ENCODE peak calls at places on chromosomes 4 and X, in seven cellular contexts. One of them, this sample, is unnamed.

GRCh38 chr4:16827762-16828724 is 70.4 kb downstream of the LDB2 start:
- DNase-seq in uterus: peak; percentile 36
- DNase-seq in psoas muscle: no peak
- DNase-seq in thoracic aorta: no peak
- DNase-seq in PC-9: no peak
- DNase-seq in lung: no peak
- DNase-seq in left lung: no peak
- DNase-seq in this sample: no peak

GRCh38 chr4:30821891-30822612 is 101.9 kb downstream of the PCDH7 start:
- DNase-seq in uterus: no peak
- DNase-seq in psoas muscle: no peak
- DNase-seq in thoracic aorta: no peak
- DNase-seq in PC-9: peak; percentile 81
- DNase-seq in lung: no peak
- DNase-seq in left lung: no peak
- DNase-seq in this sample: no peak

GRCh38 chr4:181612240-181612639 is 631.0 kb upstream of the TENM3 start:
- DNase-seq in uterus: no peak
- DNase-seq in psoas muscle: no peak
- DNase-seq in thoracic aorta: no peak
- DNase-seq in PC-9: no peak
- DNase-seq in lung: no peak
- DNase-seq in left lung: no peak
- DNase-seq in this sample: no peak

GRCh38 chr4:152803541-152803940 is 23.8 kb downstream of the ARFIP1 start:
- DNase-seq in uterus: no peak
- DNase-seq in psoas muscle: no peak
- DNase-seq in thoracic aorta: no peak
- DNase-seq in PC-9: no peak
- DNase-seq in lung: no peak
- DNase-seq in left lung: no peak
- DNase-seq in this sample: no peak

GRCh38 chr4:177339794-177340374 is 30.2 kb downstream of the NEIL3 start:
- DNase-seq in uterus: no peak
- DNase-seq in psoas muscle: no peak
- DNase-seq in thoracic aorta: no peak
- DNase-seq in PC-9: peak; percentile 37
- DNase-seq in lung: no peak
- DNase-seq in left lung: no peak
- DNase-seq in this sample: no peak

GRCh38 chr4:179361978-179362486 is 1919.8 kb upstream of the AGA start:
- DNase-seq in uterus: no peak
- DNase-seq in psoas muscle: no peak
- DNase-seq in thoracic aorta: no peak
- DNase-seq in PC-9: no peak
- DNase-seq in lung: no peak
- DNase-seq in left lung: no peak
- DNase-seq in this sample: no peak

GRCh38 chr4:140641789-140642439 is 73.2 kb upstream of the UCP1 start:
- DNase-seq in uterus: no peak
- DNase-seq in psoas muscle: no peak
- DNase-seq in thoracic aorta: no peak
- DNase-seq in PC-9: no peak
- DNase-seq in lung: peak; percentile 51
- DNase-seq in left lung: no peak
- DNase-seq in this sample: peak; percentile 72

GRCh38 chr4:386708-387105 is 49.1 kb downstream of the ZNF141 start:
- DNase-seq in uterus: no peak
- DNase-seq in psoas muscle: no peak
- DNase-seq in thoracic aorta: no peak
- DNase-seq in PC-9: no peak
- DNase-seq in lung: no peak
- DNase-seq in left lung: no peak
- DNase-seq in this sample: no peak

GRCh38 chr4:123266221-123266620 is 130.4 kb upstream of the SPRY1 start:
- DNase-seq in uterus: no peak
- DNase-seq in psoas muscle: no peak
- DNase-seq in thoracic aorta: no peak
- DNase-seq in PC-9: no peak
- DNase-seq in lung: no peak
- DNase-seq in left lung: no peak
- DNase-seq in this sample: no peak

GRCh38 chr4:152149734-152150133 is 386.2 kb downstream of the FBXW7 start:
- DNase-seq in uterus: no peak
- DNase-seq in psoas muscle: no peak
- DNase-seq in thoracic aorta: no peak
- DNase-seq in PC-9: no peak
- DNase-seq in lung: no peak
- DNase-seq in left lung: no peak
- DNase-seq in this sample: no peak

GRCh38 chrX:149472620-149473019 is 32.5 kb downstream of the IDS start:
- DNase-seq in uterus: no peak
- DNase-seq in psoas muscle: no peak
- DNase-seq in thoracic aorta: no peak
- DNase-seq in PC-9: peak; percentile 68
- DNase-seq in lung: no peak
- DNase-seq in left lung: no peak
- DNase-seq in this sample: no peak

GRCh38 chrX:153922932-153923857 is 2.9 kb downstream of the ARHGAP4 start:
- DNase-seq in uterus: peak; percentile 82
- DNase-seq in psoas muscle: peak; percentile 83
- DNase-seq in thoracic aorta: no peak
- DNase-seq in PC-9: no peak
- DNase-seq in lung: peak; percentile 75
- DNase-seq in left lung: peak; percentile 70
- DNase-seq in this sample: peak; percentile 65

GRCh38 chr4:160611181-160611580 is 1508.3 kb downstream of the RAPGEF2 start:
- DNase-seq in uterus: no peak
- DNase-seq in psoas muscle: no peak
- DNase-seq in thoracic aorta: no peak
- DNase-seq in PC-9: no peak
- DNase-seq in lung: no peak
- DNase-seq in left lung: no peak
- DNase-seq in this sample: no peak

GRCh38 chr4:88178633-88179231 is 20.3 kb upstream of the ABCG2 start:
- DNase-seq in uterus: no peak
- DNase-seq in psoas muscle: no peak
- DNase-seq in thoracic aorta: no peak
- DNase-seq in PC-9: peak; percentile 44
- DNase-seq in lung: no peak
- DNase-seq in left lung: no peak
- DNase-seq in this sample: no peak

GRCh38 chr4:100295792-100296191 is 105.5 kb upstream of the DDIT4L start:
- DNase-seq in uterus: no peak
- DNase-seq in psoas muscle: no peak
- DNase-seq in thoracic aorta: no peak
- DNase-seq in PC-9: no peak
- DNase-seq in lung: no peak
- DNase-seq in left lung: no peak
- DNase-seq in this sample: no peak

DNA sequence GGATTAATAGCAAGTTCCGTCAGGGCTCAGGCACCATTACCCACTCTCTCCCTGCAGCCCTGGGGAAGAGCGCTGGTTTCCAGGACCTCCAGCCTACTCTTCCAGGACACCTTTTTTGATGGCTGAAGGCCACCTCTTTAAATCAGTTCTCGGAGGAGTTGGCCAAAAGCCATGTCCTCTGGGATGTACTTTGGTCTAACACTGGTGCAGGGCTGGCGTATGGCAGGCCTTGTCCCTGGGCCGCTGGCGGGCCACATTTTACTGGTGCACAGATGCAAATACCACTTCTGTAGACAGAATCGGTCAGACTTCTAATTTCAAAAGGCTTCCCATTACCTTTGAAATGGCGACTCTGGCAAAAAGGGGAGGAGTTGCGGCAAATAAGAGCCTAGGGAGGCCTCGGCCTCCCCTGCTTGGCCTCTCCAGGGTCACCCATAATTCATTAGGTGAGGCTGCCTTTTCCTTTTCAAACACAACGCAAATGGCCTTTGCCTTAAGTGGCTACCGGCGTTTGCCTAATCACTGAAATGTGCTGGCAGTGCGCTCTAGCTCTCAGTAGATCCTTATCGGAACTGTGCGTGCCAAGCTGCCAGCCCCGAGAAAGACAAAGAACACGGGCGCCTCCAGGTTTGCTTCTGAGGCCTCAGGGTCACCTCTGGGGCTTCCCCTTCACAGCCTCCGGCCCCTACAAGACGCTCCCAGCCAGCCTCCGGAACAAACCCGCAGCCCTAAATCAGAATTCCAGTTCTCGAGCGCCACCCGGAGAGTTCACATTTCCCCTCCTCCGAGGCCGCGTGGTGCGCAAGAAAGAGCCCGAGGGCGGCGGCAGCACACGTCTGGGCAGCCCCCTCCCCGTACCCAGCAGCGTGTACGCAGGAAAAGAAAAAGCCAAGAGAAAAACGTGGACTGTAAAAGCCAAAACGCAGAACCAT is 76.2 kb upstream of the BCOR start:
- DNase-seq in uterus: peak; percentile 37
- DNase-seq in psoas muscle: peak; percentile 35
- DNase-seq in thoracic aorta: no peak
- DNase-seq in PC-9: peak; percentile 81
- DNase-seq in lung: peak; percentile 68
- DNase-seq in left lung: peak; percentile 65
- DNase-seq in this sample: peak; percentile 61
- TF ChIP-seq CTCF in uterus: no peak
- TF ChIP-seq CTCF in psoas muscle: no peak
- TF ChIP-seq CTCF in thoracic aorta: no peak
- TF ChIP-seq CTCF in PC-9: no peak
- TF ChIP-seq CTCF in lung: no peak
- TF ChIP-seq CTCF in left lung: no peak
- TF ChIP-seq CTCF in this sample: no peak

GRCh38 chrX:37825225-37825842 is 22.0 kb downstream of the DYNLT3 start:
- DNase-seq in uterus: peak; percentile 13
- DNase-seq in psoas muscle: no peak
- DNase-seq in thoracic aorta: no peak
- DNase-seq in PC-9: no peak
- DNase-seq in lung: peak; percentile 37
- DNase-seq in left lung: no peak
- DNase-seq in this sample: peak; percentile 30

GRCh38 chrX:37830371-37830770 is 17.0 kb downstream of the DYNLT3 start:
- DNase-seq in uterus: no peak
- DNase-seq in psoas muscle: no peak
- DNase-seq in thoracic aorta: no peak
- DNase-seq in PC-9: no peak
- DNase-seq in lung: no peak
- DNase-seq in left lung: no peak
- DNase-seq in this sample: no peak

GRCh38 chrX:37824491-37825224 is 22.7 kb downstream of the DYNLT3 start:
- DNase-seq in uterus: no peak
- DNase-seq in psoas muscle: no peak
- DNase-seq in thoracic aorta: no peak
- DNase-seq in PC-9: no peak
- DNase-seq in lung: no peak
- DNase-seq in left lung: no peak
- DNase-seq in this sample: no peak
- H3K27ac ChIP-seq in uterus: no peak overlapping the region
- H3K27ac ChIP-seq in psoas muscle: no peak overlapping the region
- H3K27ac ChIP-seq in thoracic aorta: no peak overlapping the region
- H3K27ac ChIP-seq in PC-9: no peak overlapping the region
- H3K27ac ChIP-seq in lung: no peak overlapping the region
- H3K27ac ChIP-seq in left lung: no peak overlapping the region
- H3K27ac ChIP-seq in this sample: no peak overlapping the region

DNA sequence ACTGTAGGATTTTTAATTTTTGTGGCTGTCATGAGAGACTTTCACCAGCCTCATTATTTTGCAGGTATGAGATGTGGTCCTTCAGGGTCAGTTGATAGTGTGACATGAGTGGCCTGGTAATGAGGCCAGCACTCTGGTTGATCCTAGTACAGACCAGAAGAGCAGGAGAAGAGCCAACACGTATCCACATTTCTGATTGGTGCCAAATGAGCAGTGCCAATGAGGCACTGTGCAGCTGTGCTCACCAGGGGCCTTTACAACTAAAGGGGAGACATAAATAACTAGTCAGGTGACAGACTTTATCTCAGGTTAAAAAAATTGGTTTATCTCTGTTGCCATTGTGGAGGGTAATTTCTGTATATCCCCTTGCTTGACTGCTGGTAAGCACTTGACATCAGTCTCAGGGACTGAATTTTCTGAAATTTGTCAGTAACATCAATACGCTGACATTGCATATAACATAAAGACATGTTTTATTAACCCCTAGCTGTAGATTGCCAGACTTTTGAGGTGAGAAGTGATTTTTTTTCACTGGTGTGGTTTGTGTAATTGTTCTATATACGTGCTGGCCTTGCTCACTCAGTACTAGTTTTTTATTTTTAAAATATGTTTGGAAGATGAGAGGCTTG is 101.2 kb downstream of the AFF1 start:
- DNase-seq in uterus: no peak
- DNase-seq in psoas muscle: no peak
- DNase-seq in thoracic aorta: no peak
- DNase-seq in PC-9: no peak
- DNase-seq in lung: no peak
- DNase-seq in left lung: no peak
- DNase-seq in this sample: no peak
- H3K4me1 ChIP-seq in uterus: peaks cover 27% of the 10 kb centered on the region
- H3K4me1 ChIP-seq in psoas muscle: peaks cover 99% of the 10 kb centered on the region
- H3K4me1 ChIP-seq in thoracic aorta: peaks cover 96% of the 10 kb centered on the region
- H3K4me1 ChIP-seq in PC-9: no peaks in the 10 kb centered on the region
- H3K4me1 ChIP-seq in lung: peaks cover 24% of the 10 kb centered on the region
- H3K4me1 ChIP-seq in left lung: peaks cover 40% of the 10 kb centered on the region
- H3K4me1 ChIP-seq in this sample: peaks cover 17% of the 10 kb centered on the region

GRCh38 chr4:24885342-24885741 is 27.5 kb downstream of the CCDC149 start:
- DNase-seq in uterus: peak; percentile 27
- DNase-seq in psoas muscle: no peak
- DNase-seq in thoracic aorta: no peak
- DNase-seq in PC-9: no peak
- DNase-seq in lung: no peak
- DNase-seq in left lung: no peak
- DNase-seq in this sample: no peak

GRCh38 chr4:24887881-24888430 is 24.9 kb downstream of the CCDC149 start:
- DNase-seq in uterus: no peak
- DNase-seq in psoas muscle: no peak
- DNase-seq in thoracic aorta: no peak
- DNase-seq in PC-9: no peak
- DNase-seq in lung: no peak
- DNase-seq in left lung: no peak
- DNase-seq in this sample: no peak

GRCh38 chr4:24886596-24886995 is 26.2 kb downstream of the CCDC149 start:
- DNase-seq in uterus: no peak
- DNase-seq in psoas muscle: no peak
- DNase-seq in thoracic aorta: no peak
- DNase-seq in PC-9: no peak
- DNase-seq in lung: no peak
- DNase-seq in left lung: no peak
- DNase-seq in this sample: no peak

GRCh38 chr4:24881508-24882071 is 31.3 kb downstream of the CCDC149 start:
- DNase-seq in uterus: no peak
- DNase-seq in psoas muscle: no peak
- DNase-seq in thoracic aorta: no peak
- DNase-seq in PC-9: no peak
- DNase-seq in lung: no peak
- DNase-seq in left lung: no peak
- DNase-seq in this sample: no peak

DNA sequence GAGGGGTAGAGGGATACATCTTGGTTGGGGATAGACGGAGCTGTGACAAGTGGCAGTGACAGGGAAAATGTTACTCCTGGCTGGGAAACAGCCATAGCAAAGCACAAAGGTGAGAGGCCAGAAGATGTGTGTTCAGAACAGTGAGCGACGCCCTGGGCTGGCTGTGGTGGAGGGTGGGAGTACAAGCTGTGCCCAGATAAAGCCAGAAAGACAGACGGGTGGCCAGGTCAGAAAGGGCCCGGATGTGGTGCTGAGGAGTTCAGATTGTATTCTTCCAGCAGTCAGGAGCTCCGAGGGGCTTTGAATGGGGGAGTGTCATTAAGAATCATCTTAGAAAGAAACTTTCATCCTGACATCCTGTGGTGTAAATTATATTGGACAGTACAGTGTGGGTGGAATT is 27.9 kb downstream of the CCDC149 start:
- DNase-seq in uterus: no peak
- DNase-seq in psoas muscle: no peak
- DNase-seq in thoracic aorta: no peak
- DNase-seq in PC-9: no peak
- DNase-seq in lung: no peak
- DNase-seq in left lung: no peak
- DNase-seq in this sample: no peak
- TF ChIP-seq CTCF in uterus: no peak
- TF ChIP-seq CTCF in psoas muscle: no peak
- TF ChIP-seq CTCF in thoracic aorta: no peak
- TF ChIP-seq CTCF in PC-9: no peak
- TF ChIP-seq CTCF in lung: no peak
- TF ChIP-seq CTCF in left lung: no peak
- TF ChIP-seq CTCF in this sample: no peak

This sample was measured in prostate gland.